ENCODE peak calls at places on chromosome 4, in five cellular contexts. G is lower leg skin, D is hypothalamus, E is keratinocyte, B is ACHN. Z is an unnamed sample.

GRCh38 chr4:155032521-155033229 is 175.8 kb upstream of the NPY2R start:
- DNase-seq in D (no peak), E (no peak), B (no peak), G (no peak), Z (no peak)

GRCh38 chr4:174119051-174119450 is 164.4 kb downstream of the FBXO8 start:
- DNase-seq in E (no peak), D (no peak), B (no peak), G (no peak), Z (no peak)

GRCh38 chr4:18322111-18322510 is 300.6 kb upstream of the LCORL start:
- DNase-seq in G (no peak), E (no peak), B (no peak), D (no peak), Z (no peak)

GRCh38 chr4:88623097-88623496 is 30.8 kb downstream of the HERC3 start:
- DNase-seq in G (no peak), E (peak; percentile 88), D (no peak), B (no peak), Z (no peak)

GRCh38 chr4:18138076-18138665 is 116.6 kb upstream of the LCORL start:
- DNase-seq in D (no peak), G (no peak), B (no peak), E (no peak), Z (no peak)

GRCh38 chr4:7410470-7410869 is 24.3 kb downstream of the PSAPL1 start:
- DNase-seq in B (no peak), E (no peak), D (no peak), G (no peak), Z (no peak)

GRCh38 chr4:40486534-40486933 is 143.1 kb downstream of the RBM47 start:
- DNase-seq in B (no peak), G (no peak), E (no peak), D (no peak), Z (no peak)

GRCh38 chr4:42398448-42399355 is 1.4 kb downstream of the SHISA3 start:
- DNase-seq in E (no peak), G (no peak), B (no peak), D (no peak), Z (no peak)

GRCh38 chr4:1578301-1578781 is 105.8 kb downstream of the FAM53A start:
- DNase-seq in E (no peak), B (no peak), G (no peak), D (no peak), Z (no peak)

GRCh38 chr4:114807759-114808404 is 209.3 kb downstream of the UGT8 start:
- DNase-seq in G (no peak), B (peak; percentile 44), D (no peak), E (no peak), Z (no peak)

GRCh38 chr4:167826281-167826680 is 266.1 kb upstream of the ANXA10 start:
- DNase-seq in E (no peak), D (no peak), B (no peak), G (no peak), Z (no peak)

GRCh38 chr4:8205749-8206611 is 6.9 kb downstream of the SH3TC1 start:
- DNase-seq in G (no peak), E (peak; percentile 96), D (no peak), B (no peak), Z (no peak)

GRCh38 chr4:151238477-151238876 is 38.5 kb upstream of the PRSS48 start:
- DNase-seq in E (no peak), G (no peak), B (peak; percentile 14), D (no peak), Z (no peak)

GRCh38 chr4:65170768-65171514 is 499.3 kb downstream of the EPHA5 start:
- DNase-seq in E (no peak), D (no peak), G (no peak), B (no peak), Z (no peak)

GRCh38 chr4:126431049-126431448 is 1116.3 kb downstream of the FAT4 start:
- DNase-seq in B (no peak), E (no peak), G (peak; percentile 52), D (no peak), Z (no peak)

GRCh38 chr4:16082424-16083216 is 1.2 kb downstream of the PROM1 start:
- DNase-seq in D (no peak), B (peak; percentile 15), E (no peak), G (no peak), Z (no peak)